ENCODE peak calls at places on chromosomes 4 and X, in four cellular contexts. L, J, Y and P are unnamed samples.

GRCh38 chr4:36006226-36006625 is 238.1 kb downstream of the ARAP2 start:
- DNase-seq in J (no peak), Y (no peak), L (no peak), P (no peak)

GRCh38 chrX:17559728-17560379 is 177.4 kb upstream of the SCML1 start:
- DNase-seq in J (no peak), Y (no peak), L (no peak), P (no peak)

GRCh38 chrX:22135994-22136684 is 104.0 kb downstream of the PHEX start:
- DNase-seq in Y (no peak), J (peak), L (no peak), P (no peak)

GRCh38 chr4:163666335-163666888 is 171.9 kb downstream of the TMA16 start:
- DNase-seq in Y (no peak), J (no peak), L (no peak), P (no peak)

GRCh38 chr4:176964116-176964691 is 171.5 kb upstream of the VEGFC start:
- DNase-seq in Y (no peak), L (peak), J (no peak), P (no peak)

GRCh38 chr4:73311428-73311827 is 52.8 kb upstream of the ANKRD17 start:
- DNase-seq in J (no peak), Y (no peak), L (no peak), P (no peak)

GRCh38 chr4:7427326-7428260 is 7.1 kb downstream of the PSAPL1 start:
- DNase-seq in L (peak), J (no peak), Y (no peak), P (peak)

GRCh38 chrX:13662537-13662841 is 9.5 kb downstream of the TCEANC start:
- DNase-seq in J (no peak), L (no peak), Y (no peak), P (no peak)

GRCh38 chr4:177519481-177520270 is 77.4 kb upstream of the AGA start:
- DNase-seq in J (no peak), Y (no peak), L (no peak), P (no peak)

GRCh38 chrX:110671068-110671803 is 124.4 kb downstream of the CHRDL1 start:
- DNase-seq in Y (no peak), L (no peak), J (no peak), P (no peak)

GRCh38 chrX:136839196-136839595 is 41.3 kb downstream of the RBMX start:
- DNase-seq in Y (no peak), J (no peak), L (no peak), P (no peak)

DNA sequence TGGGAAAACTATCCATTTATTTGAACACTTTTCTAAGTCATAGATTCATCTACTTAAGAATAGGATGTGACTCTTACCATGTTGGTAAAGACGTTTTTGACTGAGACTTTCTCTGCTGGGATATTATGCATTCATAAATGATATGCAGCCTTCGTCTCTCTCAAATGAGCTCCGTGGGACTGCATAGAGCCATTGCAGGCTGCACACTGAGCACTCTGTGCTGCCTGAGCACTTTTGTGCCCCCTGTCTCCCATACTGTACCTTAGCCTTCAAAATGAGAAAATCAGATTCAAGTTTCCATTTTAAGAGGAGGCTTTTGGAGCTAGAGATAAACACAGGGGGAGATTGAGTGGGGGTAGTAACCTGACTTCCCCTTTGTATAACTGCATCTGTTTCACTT is 433.6 kb downstream of the ZIC3 start:
- DNase-seq in L (no peak), J (no peak), Y (no peak), P (no peak)
- TF ChIP-seq TAF1 in L (no peak), J (no peak), Y (no peak), P (no peak)

DNA sequence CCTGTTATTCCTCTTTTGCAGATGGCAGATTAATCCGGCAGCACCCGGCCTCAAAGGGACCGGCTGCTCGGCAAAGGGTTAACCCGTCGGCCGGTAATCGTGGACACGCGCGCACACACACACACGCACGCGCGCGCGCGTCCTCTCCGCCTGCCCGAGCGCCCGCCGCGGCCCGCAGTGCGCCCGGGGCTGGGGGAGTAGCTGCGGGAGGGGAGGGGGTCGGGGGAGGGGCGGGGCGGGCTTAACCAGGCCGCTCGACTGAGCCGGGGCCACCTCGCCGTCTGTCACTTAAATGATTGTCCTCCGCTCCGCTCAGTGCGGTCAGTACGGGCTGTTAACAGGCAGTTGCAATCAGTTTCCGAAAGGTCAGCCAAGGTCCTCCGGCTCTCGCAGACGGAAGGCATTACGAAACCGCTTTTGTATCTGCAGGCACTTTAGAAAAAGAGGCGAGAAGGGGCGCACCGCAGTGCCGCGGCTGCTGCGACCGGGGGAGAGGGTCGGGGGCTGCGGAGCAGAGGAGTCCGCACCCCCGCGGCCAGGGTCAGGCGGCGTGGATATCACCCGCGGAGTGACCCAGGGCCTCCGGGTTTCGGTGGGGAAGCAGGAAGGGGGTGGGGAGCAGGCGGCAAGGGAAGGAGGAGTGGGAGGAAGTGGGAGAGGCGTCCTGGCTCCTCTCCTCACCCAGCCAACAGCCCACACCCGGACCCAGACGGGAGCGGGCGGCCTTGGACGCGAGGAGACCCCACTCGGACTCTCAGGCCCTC is 57.3 kb upstream of the BCOR start:
- DNase-seq in J (peak), Y (no peak), L (peak), P (no peak)
- TF ChIP-seq POLR2A in J (peak), Y (no peak), L (peak), P (no peak)

GRCh38 chr4:128287159-128287870 is at the start of gene PGRMC2:
- DNase-seq in Y (no peak), L (peak), J (peak), P (peak)
- TF ChIP-seq POLR2AphosphoS5 in Y (no peak), L (no peak), J (peak), P (peak)

DNA sequence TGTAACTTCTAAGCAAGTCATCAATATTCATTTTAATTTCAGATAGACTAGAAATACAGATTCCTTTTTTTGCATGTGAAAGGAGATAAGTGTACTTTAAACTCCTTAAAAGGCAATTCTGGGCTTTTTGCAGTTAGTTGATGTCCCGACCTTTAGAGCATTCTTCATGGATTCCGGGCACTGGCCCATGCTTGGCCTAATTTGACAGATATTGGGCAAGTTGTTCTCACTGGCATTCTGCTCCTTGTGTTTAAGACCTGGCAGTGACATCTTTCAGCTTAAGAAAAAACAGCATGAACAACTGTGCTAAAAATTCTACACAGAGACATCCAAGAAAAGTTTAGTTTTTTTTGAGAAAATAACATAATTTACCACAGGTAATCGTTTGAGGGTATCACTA is 1037.2 kb downstream of the PCDH18 start:
- DNase-seq in J (no peak), L (no peak), Y (no peak), P (no peak)
- TF ChIP-seq TAF1 in J (no peak), L (no peak), Y (no peak), P (no peak)